ENCODE peak calls at places on chromosomes 13 and 19, in nine cellular contexts. One of them, this sample, is unnamed.

GRCh38 chr19:40392894-40393517 is 3.0 kb upstream of the HIPK4 start:
- DNase-seq in naive thymus-derived CD8-positive, alpha-beta T cell: no peak
- DNase-seq in kidney glomerular epithelial cell: no peak
- DNase-seq in fibroblast of pulmonary artery: no peak
- DNase-seq in Peyer's patch: no peak
- DNase-seq in lower lobe of right lung: peak; percentile 77
- DNase-seq in fibroblast of gingiva: no peak
- DNase-seq in stimulated activated naive B cell treated with anti-CD40 and anti-IgM and Interleukin-4, amounts not matched to agents 10 μg/mL and 1 μg/mL and 100 μg/mL, for 72 hours: no peak
- DNase-seq in nephron progenitor cell: no peak
- DNase-seq in this sample: peak; percentile 42

GRCh38 chr13:113874579-113875428 is 10.9 kb upstream of the GAS6 start:
- DNase-seq in lower lobe of right lung: no peak
- DNase-seq in fibroblast of gingiva: no peak
- DNase-seq in kidney glomerular epithelial cell: no peak
- DNase-seq in nephron progenitor cell: no peak
- DNase-seq in fibroblast of pulmonary artery: no peak
- DNase-seq in stimulated activated naive B cell treated with anti-CD40 and anti-IgM and Interleukin-4, amounts not matched to agents 10 μg/mL and 1 μg/mL and 100 μg/mL, for 72 hours: peak; percentile 48
- DNase-seq in naive thymus-derived CD8-positive, alpha-beta T cell: no peak
- DNase-seq in Peyer's patch: no peak
- DNase-seq in this sample: no peak

GRCh38 chr19:32631381-32631780 is 43.6 kb downstream of the ANKRD27 start:
- DNase-seq in nephron progenitor cell: no peak
- DNase-seq in fibroblast of pulmonary artery: no peak
- DNase-seq in Peyer's patch: no peak
- DNase-seq in lower lobe of right lung: no peak
- DNase-seq in kidney glomerular epithelial cell: no peak
- DNase-seq in stimulated activated naive B cell treated with anti-CD40 and anti-IgM and Interleukin-4, amounts not matched to agents 10 μg/mL and 1 μg/mL and 100 μg/mL, for 72 hours: no peak
- DNase-seq in naive thymus-derived CD8-positive, alpha-beta T cell: no peak
- DNase-seq in fibroblast of gingiva: no peak
- DNase-seq in this sample: no peak

GRCh38 chr13:59690857-59691500 is 472.7 kb downstream of the DIAPH3 start:
- DNase-seq in nephron progenitor cell: no peak
- DNase-seq in Peyer's patch: no peak
- DNase-seq in fibroblast of gingiva: peak; percentile 8
- DNase-seq in kidney glomerular epithelial cell: no peak
- DNase-seq in naive thymus-derived CD8-positive, alpha-beta T cell: no peak
- DNase-seq in fibroblast of pulmonary artery: no peak
- DNase-seq in lower lobe of right lung: no peak
- DNase-seq in stimulated activated naive B cell treated with anti-CD40 and anti-IgM and Interleukin-4, amounts not matched to agents 10 μg/mL and 1 μg/mL and 100 μg/mL, for 72 hours: no peak
- DNase-seq in this sample: no peak

GRCh38 chr19:4234142-4234861 is 5.0 kb downstream of the EBI3 start:
- DNase-seq in kidney glomerular epithelial cell: no peak
- DNase-seq in fibroblast of gingiva: no peak
- DNase-seq in Peyer's patch: no peak
- DNase-seq in stimulated activated naive B cell treated with anti-CD40 and anti-IgM and Interleukin-4, amounts not matched to agents 10 μg/mL and 1 μg/mL and 100 μg/mL, for 72 hours: no peak
- DNase-seq in nephron progenitor cell: no peak
- DNase-seq in lower lobe of right lung: no peak
- DNase-seq in naive thymus-derived CD8-positive, alpha-beta T cell: no peak
- DNase-seq in fibroblast of pulmonary artery: no peak
- DNase-seq in this sample: no peak

GRCh38 chr13:44132710-44133109 is 240.9 kb upstream of the SERP2 start:
- DNase-seq in naive thymus-derived CD8-positive, alpha-beta T cell: no peak
- DNase-seq in fibroblast of gingiva: peak; percentile 16
- DNase-seq in nephron progenitor cell: no peak
- DNase-seq in lower lobe of right lung: peak; percentile 89
- DNase-seq in Peyer's patch: no peak
- DNase-seq in fibroblast of pulmonary artery: peak; percentile 70
- DNase-seq in stimulated activated naive B cell treated with anti-CD40 and anti-IgM and Interleukin-4, amounts not matched to agents 10 μg/mL and 1 μg/mL and 100 μg/mL, for 72 hours: no peak
- DNase-seq in kidney glomerular epithelial cell: peak; percentile 35
- DNase-seq in this sample: peak; percentile 19

GRCh38 chr13:51760592-51760991 is 43.4 kb downstream of the DHRS12 start:
- DNase-seq in fibroblast of pulmonary artery: no peak
- DNase-seq in nephron progenitor cell: no peak
- DNase-seq in stimulated activated naive B cell treated with anti-CD40 and anti-IgM and Interleukin-4, amounts not matched to agents 10 μg/mL and 1 μg/mL and 100 μg/mL, for 72 hours: no peak
- DNase-seq in fibroblast of gingiva: peak; percentile 30
- DNase-seq in naive thymus-derived CD8-positive, alpha-beta T cell: no peak
- DNase-seq in kidney glomerular epithelial cell: no peak
- DNase-seq in lower lobe of right lung: no peak
- DNase-seq in Peyer's patch: no peak
- DNase-seq in this sample: no peak

GRCh38 chr19:44025217-44025936 is at the start of gene ZNF222:
- DNase-seq in kidney glomerular epithelial cell: peak; percentile 86
- DNase-seq in stimulated activated naive B cell treated with anti-CD40 and anti-IgM and Interleukin-4, amounts not matched to agents 10 μg/mL and 1 μg/mL and 100 μg/mL, for 72 hours: peak; percentile 81
- DNase-seq in fibroblast of gingiva: peak; percentile 85
- DNase-seq in fibroblast of pulmonary artery: peak; percentile 93
- DNase-seq in lower lobe of right lung: peak; percentile 89
- DNase-seq in Peyer's patch: peak; percentile 95
- DNase-seq in nephron progenitor cell: peak; percentile 66
- DNase-seq in naive thymus-derived CD8-positive, alpha-beta T cell: peak; percentile 72
- DNase-seq in this sample: peak; percentile 85

This sample was measured in left colon.